ENCODE peak calls at places on chromosome 12, in nine cellular contexts. One of them, this sample, is unnamed.
A peak's percentile ranks its signal among the peaks of the same experiment; 100 is the strongest.

GRCh38 chr12:113142886-113143329 is 6.6 kb upstream of the CFAP73 start:
- DNase-seq in CD8-positive, alpha-beta T cell: no peak
- DNase-seq in cardiac muscle cell: no peak
- DNase-seq in astrocyte: no peak
- DNase-seq in fibroblast of lung: no peak
- DNase-seq in esophagus squamous epithelium: no peak
- DNase-seq in body of pancreas: no peak
- DNase-seq in lower lobe of right lung: no peak
- DNase-seq in Peyer's patch: no peak
- DNase-seq in this sample: no peak

GRCh38 chr12:124024263-124024678 is 51.3 kb downstream of the ZNF664 start:
- DNase-seq in CD8-positive, alpha-beta T cell: no peak
- DNase-seq in cardiac muscle cell: no peak
- DNase-seq in astrocyte: no peak
- DNase-seq in fibroblast of lung: no peak
- DNase-seq in esophagus squamous epithelium: no peak
- DNase-seq in body of pancreas: no peak
- DNase-seq in lower lobe of right lung: no peak
- DNase-seq in Peyer's patch: no peak
- DNase-seq in this sample: no peak

GRCh38 chr12:53298154-53298553 is 1.3 kb upstream of the MYG1 start:
- DNase-seq in CD8-positive, alpha-beta T cell: no peak
- DNase-seq in cardiac muscle cell: peak; percentile 89
- DNase-seq in astrocyte: peak; percentile 76
- DNase-seq in fibroblast of lung: peak; percentile 67
- DNase-seq in esophagus squamous epithelium: no peak
- DNase-seq in body of pancreas: no peak
- DNase-seq in lower lobe of right lung: no peak
- DNase-seq in Peyer's patch: no peak
- DNase-seq in this sample: no peak

GRCh38 chr12:58915634-58916033 is 4.7 kb downstream of the LRIG3 start:
- DNase-seq in CD8-positive, alpha-beta T cell: no peak
- DNase-seq in cardiac muscle cell: peak; percentile 64
- DNase-seq in astrocyte: peak; percentile 71
- DNase-seq in fibroblast of lung: peak; percentile 75
- DNase-seq in esophagus squamous epithelium: no peak
- DNase-seq in body of pancreas: peak; percentile 38
- DNase-seq in lower lobe of right lung: no peak
- DNase-seq in Peyer's patch: no peak
- DNase-seq in this sample: no peak

GRCh38 chr12:40693503-40693863 is 1.2 kb downstream of the CNTN1 start:
- DNase-seq in CD8-positive, alpha-beta T cell: no peak
- DNase-seq in cardiac muscle cell: no peak
- DNase-seq in astrocyte: no peak
- DNase-seq in fibroblast of lung: no peak
- DNase-seq in esophagus squamous epithelium: no peak
- DNase-seq in body of pancreas: peak; percentile 14
- DNase-seq in lower lobe of right lung: peak; percentile 44
- DNase-seq in Peyer's patch: no peak
- DNase-seq in this sample: peak; percentile 77

GRCh38 chr12:51441583-51441982 is 17.0 kb downstream of the SLC4A8 start:
- DNase-seq in CD8-positive, alpha-beta T cell: no peak
- DNase-seq in cardiac muscle cell: peak; percentile 71
- DNase-seq in astrocyte: peak; percentile 87
- DNase-seq in fibroblast of lung: peak; percentile 81
- DNase-seq in esophagus squamous epithelium: no peak
- DNase-seq in body of pancreas: no peak
- DNase-seq in lower lobe of right lung: no peak
- DNase-seq in Peyer's patch: no peak
- DNase-seq in this sample: no peak

GRCh38 chr12:89709994-89710872 is 1.6 kb upstream of the ATP2B1 start:
- DNase-seq in CD8-positive, alpha-beta T cell: peak; percentile 42
- DNase-seq in cardiac muscle cell: no peak
- DNase-seq in astrocyte: no peak
- DNase-seq in fibroblast of lung: no peak
- DNase-seq in esophagus squamous epithelium: no peak
- DNase-seq in body of pancreas: peak; percentile 61
- DNase-seq in lower lobe of right lung: peak; percentile 78
- DNase-seq in Peyer's patch: no peak
- DNase-seq in this sample: peak; percentile 93

GRCh38 chr12:76176935-76177334 is 92.5 kb upstream of the NAP1L1 start:
- DNase-seq in CD8-positive, alpha-beta T cell: no peak
- DNase-seq in cardiac muscle cell: no peak
- DNase-seq in astrocyte: no peak
- DNase-seq in fibroblast of lung: no peak
- DNase-seq in esophagus squamous epithelium: no peak
- DNase-seq in body of pancreas: no peak
- DNase-seq in lower lobe of right lung: no peak
- DNase-seq in Peyer's patch: no peak
- DNase-seq in this sample: no peak

GRCh38 chr12:65607271-65607880 is 216.9 kb upstream of the HMGA2 start:
- DNase-seq in CD8-positive, alpha-beta T cell: no peak
- DNase-seq in cardiac muscle cell: no peak
- DNase-seq in astrocyte: no peak
- DNase-seq in fibroblast of lung: no peak
- DNase-seq in esophagus squamous epithelium: no peak
- DNase-seq in body of pancreas: no peak
- DNase-seq in lower lobe of right lung: no peak
- DNase-seq in Peyer's patch: no peak
- DNase-seq in this sample: no peak

GRCh38 chr12:23354800-23355199 is 594.7 kb downstream of the SOX5 start:
- DNase-seq in CD8-positive, alpha-beta T cell: no peak
- DNase-seq in cardiac muscle cell: no peak
- DNase-seq in astrocyte: no peak
- DNase-seq in fibroblast of lung: no peak
- DNase-seq in esophagus squamous epithelium: no peak
- DNase-seq in body of pancreas: no peak
- DNase-seq in lower lobe of right lung: no peak
- DNase-seq in Peyer's patch: no peak
- DNase-seq in this sample: no peak

GRCh38 chr12:114995891-114996290 is 311.9 kb upstream of the TBX3 start:
- DNase-seq in CD8-positive, alpha-beta T cell: no peak
- DNase-seq in cardiac muscle cell: no peak
- DNase-seq in astrocyte: peak; percentile 36
- DNase-seq in fibroblast of lung: peak; percentile 54
- DNase-seq in esophagus squamous epithelium: no peak
- DNase-seq in body of pancreas: no peak
- DNase-seq in lower lobe of right lung: no peak
- DNase-seq in Peyer's patch: no peak
- DNase-seq in this sample: no peak

GRCh38 chr12:111304642-111305071 is 64.2 kb downstream of the PHETA1 start:
- DNase-seq in CD8-positive, alpha-beta T cell: peak; percentile 13
- DNase-seq in cardiac muscle cell: no peak
- DNase-seq in astrocyte: no peak
- DNase-seq in fibroblast of lung: peak; percentile 8
- DNase-seq in esophagus squamous epithelium: no peak
- DNase-seq in body of pancreas: no peak
- DNase-seq in lower lobe of right lung: no peak
- DNase-seq in Peyer's patch: no peak
- DNase-seq in this sample: no peak

GRCh38 chr12:86015026-86015425 is 140.9 kb downstream of the NTS start:
- DNase-seq in CD8-positive, alpha-beta T cell: no peak
- DNase-seq in cardiac muscle cell: no peak
- DNase-seq in astrocyte: no peak
- DNase-seq in fibroblast of lung: no peak
- DNase-seq in esophagus squamous epithelium: no peak
- DNase-seq in body of pancreas: no peak
- DNase-seq in lower lobe of right lung: no peak
- DNase-seq in Peyer's patch: no peak
- DNase-seq in this sample: no peak

GRCh38 chr12:119528241-119528640 is 65.3 kb upstream of the TMEM233 start:
- DNase-seq in CD8-positive, alpha-beta T cell: no peak
- DNase-seq in cardiac muscle cell: peak; percentile 13
- DNase-seq in astrocyte: no peak
- DNase-seq in fibroblast of lung: no peak
- DNase-seq in esophagus squamous epithelium: no peak
- DNase-seq in body of pancreas: no peak
- DNase-seq in lower lobe of right lung: no peak
- DNase-seq in Peyer's patch: no peak
- DNase-seq in this sample: no peak

GRCh38 chr12:65106948-65107347 is 14.2 kb downstream of the WIF1 start:
- DNase-seq in CD8-positive, alpha-beta T cell: no peak
- DNase-seq in cardiac muscle cell: peak; percentile 16
- DNase-seq in astrocyte: no peak
- DNase-seq in fibroblast of lung: peak; percentile 27
- DNase-seq in esophagus squamous epithelium: no peak
- DNase-seq in body of pancreas: no peak
- DNase-seq in lower lobe of right lung: no peak
- DNase-seq in Peyer's patch: no peak
- DNase-seq in this sample: no peak

GRCh38 chr12:546265-546919 is 86.7 kb downstream of the B4GALNT3 start:
- DNase-seq in CD8-positive, alpha-beta T cell: no peak
- DNase-seq in cardiac muscle cell: no peak
- DNase-seq in astrocyte: no peak
- DNase-seq in fibroblast of lung: no peak
- DNase-seq in esophagus squamous epithelium: no peak
- DNase-seq in body of pancreas: no peak
- DNase-seq in lower lobe of right lung: peak; percentile 64
- DNase-seq in Peyer's patch: no peak
- DNase-seq in this sample: no peak

GRCh38 chr12:26471560-26471959 is 276.2 kb downstream of the SSPN start:
- DNase-seq in CD8-positive, alpha-beta T cell: no peak
- DNase-seq in cardiac muscle cell: peak; percentile 11
- DNase-seq in astrocyte: peak; percentile 63
- DNase-seq in fibroblast of lung: peak; percentile 11
- DNase-seq in esophagus squamous epithelium: no peak
- DNase-seq in body of pancreas: no peak
- DNase-seq in lower lobe of right lung: no peak
- DNase-seq in Peyer's patch: no peak
- DNase-seq in this sample: no peak

GRCh38 chr12:50265770-50266524 is 17.4 kb downstream of the LIMA1 start:
- DNase-seq in CD8-positive, alpha-beta T cell: no peak
- DNase-seq in cardiac muscle cell: no peak
- DNase-seq in astrocyte: no peak
- DNase-seq in fibroblast of lung: no peak
- DNase-seq in esophagus squamous epithelium: no peak
- DNase-seq in body of pancreas: no peak
- DNase-seq in lower lobe of right lung: no peak
- DNase-seq in Peyer's patch: no peak
- DNase-seq in this sample: no peak

GRCh38 chr12:50263832-50264231 is 19.5 kb downstream of the LIMA1 start:
- DNase-seq in CD8-positive, alpha-beta T cell: no peak
- DNase-seq in cardiac muscle cell: no peak
- DNase-seq in astrocyte: no peak
- DNase-seq in fibroblast of lung: no peak
- DNase-seq in esophagus squamous epithelium: no peak
- DNase-seq in body of pancreas: no peak
- DNase-seq in lower lobe of right lung: no peak
- DNase-seq in Peyer's patch: no peak
- DNase-seq in this sample: no peak

GRCh38 chr12:50257226-50258166 is 25.8 kb downstream of the LIMA1 start:
- DNase-seq in CD8-positive, alpha-beta T cell: no peak
- DNase-seq in cardiac muscle cell: peak; percentile 66
- DNase-seq in astrocyte: no peak
- DNase-seq in fibroblast of lung: peak; percentile 78
- DNase-seq in esophagus squamous epithelium: no peak
- DNase-seq in body of pancreas: no peak
- DNase-seq in lower lobe of right lung: no peak
- DNase-seq in Peyer's patch: no peak
- DNase-seq in this sample: no peak

GRCh38 chr12:50258167-50258551 is 25.2 kb downstream of the LIMA1 start:
- DNase-seq in CD8-positive, alpha-beta T cell: no peak
- DNase-seq in cardiac muscle cell: no peak
- DNase-seq in astrocyte: no peak
- DNase-seq in fibroblast of lung: no peak
- DNase-seq in esophagus squamous epithelium: no peak
- DNase-seq in body of pancreas: no peak
- DNase-seq in lower lobe of right lung: no peak
- DNase-seq in Peyer's patch: peak; percentile 58
- DNase-seq in this sample: no peak

GRCh38 chr12:50261654-50262053 is 21.7 kb downstream of the LIMA1 start:
- DNase-seq in CD8-positive, alpha-beta T cell: no peak
- DNase-seq in cardiac muscle cell: peak; percentile 31
- DNase-seq in astrocyte: no peak
- DNase-seq in fibroblast of lung: no peak
- DNase-seq in esophagus squamous epithelium: no peak
- DNase-seq in body of pancreas: no peak
- DNase-seq in lower lobe of right lung: no peak
- DNase-seq in Peyer's patch: no peak
- DNase-seq in this sample: no peak
- H3K4me3 ChIP-seq in CD8-positive, alpha-beta T cell: no peak overlapping the region
- H3K4me3 ChIP-seq in cardiac muscle cell: no peak overlapping the region
- H3K4me3 ChIP-seq in astrocyte: no peak overlapping the region
- H3K4me3 ChIP-seq in fibroblast of lung: no peak overlapping the region
- H3K4me3 ChIP-seq in esophagus squamous epithelium: no peak overlapping the region
- H3K4me3 ChIP-seq in body of pancreas: no peak overlapping the region
- H3K4me3 ChIP-seq in lower lobe of right lung: no peak overlapping the region
- H3K4me3 ChIP-seq in Peyer's patch: no peak overlapping the region
- H3K4me3 ChIP-seq in this sample: no peak overlapping the region

GRCh38 chr12:127750076-127750840 is 516.7 kb upstream of the TMEM132C start:
- DNase-seq in CD8-positive, alpha-beta T cell: no peak
- DNase-seq in cardiac muscle cell: no peak
- DNase-seq in astrocyte: peak; percentile 58
- DNase-seq in fibroblast of lung: no peak
- DNase-seq in esophagus squamous epithelium: no peak
- DNase-seq in body of pancreas: no peak
- DNase-seq in lower lobe of right lung: no peak
- DNase-seq in Peyer's patch: no peak
- DNase-seq in this sample: no peak
- TF ChIP-seq CTCF in CD8-positive, alpha-beta T cell: no peak
- TF ChIP-seq CTCF in cardiac muscle cell: no peak
- TF ChIP-seq CTCF in astrocyte: no peak
- TF ChIP-seq CTCF in fibroblast of lung: no peak
- TF ChIP-seq CTCF in esophagus squamous epithelium: no peak
- TF ChIP-seq CTCF in body of pancreas: no peak
- TF ChIP-seq CTCF in lower lobe of right lung: no peak
- TF ChIP-seq CTCF in Peyer's patch: no peak
- TF ChIP-seq CTCF in this sample: no peak

DNA sequence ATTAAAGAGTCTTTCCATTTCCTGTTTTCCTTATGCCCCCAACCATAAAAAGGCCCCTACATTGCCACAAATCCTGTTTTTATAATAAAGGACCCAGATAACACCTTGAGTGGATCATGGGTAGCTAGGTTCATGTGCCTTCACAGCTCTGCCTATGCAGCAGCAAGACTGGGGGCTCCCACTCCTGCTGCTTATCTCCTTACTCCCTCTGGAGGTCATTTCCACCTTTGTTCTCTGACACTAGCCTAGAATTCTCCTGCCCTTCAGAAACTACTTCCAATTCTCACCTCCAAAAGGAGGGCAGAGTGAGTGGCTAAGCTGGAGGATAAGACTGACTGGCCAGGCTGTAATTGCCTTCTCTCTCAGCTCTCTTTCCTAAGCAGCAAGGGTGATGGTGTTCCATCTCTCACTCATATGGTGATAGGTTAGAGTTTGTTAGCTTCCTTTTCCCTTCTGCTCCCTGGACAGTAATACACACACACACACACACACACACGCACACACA is 20.0 kb upstream of the STAC3 start:
- DNase-seq in CD8-positive, alpha-beta T cell: no peak
- DNase-seq in cardiac muscle cell: no peak
- DNase-seq in astrocyte: no peak
- DNase-seq in fibroblast of lung: no peak
- DNase-seq in esophagus squamous epithelium: no peak
- DNase-seq in body of pancreas: no peak
- DNase-seq in lower lobe of right lung: no peak
- DNase-seq in Peyer's patch: no peak
- DNase-seq in this sample: no peak
- H3K4me3 ChIP-seq in CD8-positive, alpha-beta T cell: no peak overlapping the region
- H3K4me3 ChIP-seq in cardiac muscle cell: no peak overlapping the region
- H3K4me3 ChIP-seq in astrocyte: no peak overlapping the region
- H3K4me3 ChIP-seq in fibroblast of lung: no peak overlapping the region
- H3K4me3 ChIP-seq in esophagus squamous epithelium: no peak overlapping the region
- H3K4me3 ChIP-seq in body of pancreas: no peak overlapping the region
- H3K4me3 ChIP-seq in lower lobe of right lung: no peak overlapping the region
- H3K4me3 ChIP-seq in Peyer's patch: no peak overlapping the region
- H3K4me3 ChIP-seq in this sample: no peak overlapping the region

GRCh38 chr12:18250313-18250916 is 10.9 kb upstream of the PIK3C2G start:
- DNase-seq in CD8-positive, alpha-beta T cell: no peak
- DNase-seq in cardiac muscle cell: peak; percentile 82
- DNase-seq in astrocyte: peak; percentile 39
- DNase-seq in fibroblast of lung: peak; percentile 84
- DNase-seq in esophagus squamous epithelium: no peak
- DNase-seq in body of pancreas: no peak
- DNase-seq in lower lobe of right lung: no peak
- DNase-seq in Peyer's patch: no peak
- DNase-seq in this sample: no peak
- TF ChIP-seq CTCF in CD8-positive, alpha-beta T cell: no peak
- TF ChIP-seq CTCF in cardiac muscle cell: peak; percentile 64
- TF ChIP-seq CTCF in astrocyte: peak; percentile 74
- TF ChIP-seq CTCF in fibroblast of lung: peak; percentile 67
- TF ChIP-seq CTCF in esophagus squamous epithelium: peak; percentile 64
- TF ChIP-seq CTCF in body of pancreas: peak; percentile 69
- TF ChIP-seq CTCF in lower lobe of right lung: peak; percentile 56
- TF ChIP-seq CTCF in Peyer's patch: peak; percentile 81
- TF ChIP-seq CTCF in this sample: peak; percentile 64